ENCODE peak calls at places on chromosome 17, in eight cellular contexts. One of them, this sample, is unnamed.

GRCh38 chr17:76986318-76986717 is 118.1 kb downstream of the MGAT5B start:
- DNase-seq in neural progenitor cell: peak
- DNase-seq in cardiac fibroblast: no peak
- DNase-seq in neuronal stem cell: no peak
- DNase-seq in body of pancreas: no peak
- DNase-seq in BJ: no peak
- DNase-seq in effector CD4-positive, alpha-beta T cell: no peak
- DNase-seq in CD4-positive, alpha-beta memory T cell: no peak
- DNase-seq in this sample: no peak

GRCh38 chr17:66724581-66725341 is 110.2 kb upstream of the CACNG5 start:
- DNase-seq in CD4-positive, alpha-beta memory T cell: no peak
- DNase-seq in body of pancreas: peak
- DNase-seq in BJ: peak
- DNase-seq in cardiac fibroblast: peak
- DNase-seq in neural progenitor cell: no peak
- DNase-seq in effector CD4-positive, alpha-beta T cell: no peak
- DNase-seq in neuronal stem cell: no peak
- DNase-seq in this sample: peak

GRCh38 chr17:35708149-35708548 is 23.3 kb upstream of the RASL10B start:
- DNase-seq in neuronal stem cell: no peak
- DNase-seq in cardiac fibroblast: no peak
- DNase-seq in effector CD4-positive, alpha-beta T cell: no peak
- DNase-seq in body of pancreas: no peak
- DNase-seq in BJ: no peak
- DNase-seq in neural progenitor cell: no peak
- DNase-seq in CD4-positive, alpha-beta memory T cell: no peak
- DNase-seq in this sample: no peak

GRCh38 chr17:70961341-70961740 is 792.0 kb downstream of the KCNJ2 start:
- DNase-seq in body of pancreas: no peak
- DNase-seq in effector CD4-positive, alpha-beta T cell: no peak
- DNase-seq in CD4-positive, alpha-beta memory T cell: no peak
- DNase-seq in BJ: no peak
- DNase-seq in neural progenitor cell: no peak
- DNase-seq in cardiac fibroblast: peak
- DNase-seq in neuronal stem cell: no peak
- DNase-seq in this sample: no peak

GRCh38 chr17:82092094-82092586 is 5.9 kb downstream of the FASN start:
- DNase-seq in body of pancreas: no peak
- DNase-seq in cardiac fibroblast: no peak
- DNase-seq in CD4-positive, alpha-beta memory T cell: no peak
- DNase-seq in neuronal stem cell: no peak
- DNase-seq in effector CD4-positive, alpha-beta T cell: no peak
- DNase-seq in neural progenitor cell: no peak
- DNase-seq in BJ: no peak
- DNase-seq in this sample: no peak

GRCh38 chr17:65723356-65723928 is 162.0 kb upstream of the AXIN2 start:
- DNase-seq in neuronal stem cell: no peak
- DNase-seq in body of pancreas: no peak
- DNase-seq in cardiac fibroblast: peak
- DNase-seq in effector CD4-positive, alpha-beta T cell: no peak
- DNase-seq in neural progenitor cell: no peak
- DNase-seq in BJ: no peak
- DNase-seq in CD4-positive, alpha-beta memory T cell: no peak
- DNase-seq in this sample: no peak

GRCh38 chr17:77907497-77908120 is 50.9 kb upstream of the TNRC6C start:
- DNase-seq in CD4-positive, alpha-beta memory T cell: no peak
- DNase-seq in effector CD4-positive, alpha-beta T cell: no peak
- DNase-seq in body of pancreas: no peak
- DNase-seq in cardiac fibroblast: no peak
- DNase-seq in neuronal stem cell: no peak
- DNase-seq in BJ: no peak
- DNase-seq in neural progenitor cell: peak
- DNase-seq in this sample: no peak

GRCh38 chr17:7574176-7574953 is 5.1 kb upstream of the CD68 start:
- DNase-seq in neuronal stem cell: no peak
- DNase-seq in cardiac fibroblast: peak
- DNase-seq in body of pancreas: no peak
- DNase-seq in effector CD4-positive, alpha-beta T cell: no peak
- DNase-seq in BJ: no peak
- DNase-seq in neural progenitor cell: no peak
- DNase-seq in CD4-positive, alpha-beta memory T cell: no peak
- DNase-seq in this sample: no peak

GRCh38 chr17:7589891-7590611 is at the start of gene SOX15:
- DNase-seq in effector CD4-positive, alpha-beta T cell: no peak
- DNase-seq in neural progenitor cell: peak
- DNase-seq in neuronal stem cell: no peak
- DNase-seq in CD4-positive, alpha-beta memory T cell: no peak
- DNase-seq in BJ: no peak
- DNase-seq in body of pancreas: no peak
- DNase-seq in cardiac fibroblast: peak
- DNase-seq in this sample: peak

GRCh38 chr17:28665994-28666393 is 4.0 kb downstream of the SUPT6H start:
- DNase-seq in CD4-positive, alpha-beta memory T cell: no peak
- DNase-seq in effector CD4-positive, alpha-beta T cell: no peak
- DNase-seq in cardiac fibroblast: no peak
- DNase-seq in body of pancreas: no peak
- DNase-seq in BJ: no peak
- DNase-seq in neuronal stem cell: no peak
- DNase-seq in neural progenitor cell: no peak
- DNase-seq in this sample: no peak

GRCh38 chr17:62644487-62645173 is 17.2 kb downstream of the MRC2 start:
- DNase-seq in effector CD4-positive, alpha-beta T cell: no peak
- DNase-seq in body of pancreas: no peak
- DNase-seq in cardiac fibroblast: no peak
- DNase-seq in CD4-positive, alpha-beta memory T cell: no peak
- DNase-seq in BJ: no peak
- DNase-seq in neuronal stem cell: peak
- DNase-seq in neural progenitor cell: peak
- DNase-seq in this sample: peak

GRCh38 chr17:5468075-5468473 is 708 bp downstream of the DHX33 start:
- DNase-seq in body of pancreas: no peak
- DNase-seq in CD4-positive, alpha-beta memory T cell: no peak
- DNase-seq in neuronal stem cell: no peak
- DNase-seq in cardiac fibroblast: no peak
- DNase-seq in neural progenitor cell: no peak
- DNase-seq in effector CD4-positive, alpha-beta T cell: no peak
- DNase-seq in BJ: no peak
- DNase-seq in this sample: peak

GRCh38 chr17:48647964-48648245 is 21.7 kb upstream of the HOXB9 start:
- DNase-seq in neural progenitor cell: no peak
- DNase-seq in BJ: no peak
- DNase-seq in body of pancreas: no peak
- DNase-seq in cardiac fibroblast: no peak
- DNase-seq in CD4-positive, alpha-beta memory T cell: no peak
- DNase-seq in effector CD4-positive, alpha-beta T cell: no peak
- DNase-seq in neuronal stem cell: no peak
- DNase-seq in this sample: no peak

GRCh38 chr17:14205380-14205779 is 31.3 kb downstream of the CDRT15 start:
- DNase-seq in cardiac fibroblast: no peak
- DNase-seq in body of pancreas: no peak
- DNase-seq in neural progenitor cell: no peak
- DNase-seq in neuronal stem cell: no peak
- DNase-seq in effector CD4-positive, alpha-beta T cell: no peak
- DNase-seq in CD4-positive, alpha-beta memory T cell: no peak
- DNase-seq in BJ: no peak
- DNase-seq in this sample: no peak